ENCODE peak calls at places on chromosomes 2 and 18, in ten cellular contexts. I is ovary; W is T-helper 2 cell; D is effector memory CD8-positive, alpha-beta T cell; B is spleen; K is fibroblast of mammary gland; Z is occipital lobe; T is thoracic aorta; C is esophagus muscularis mucosa; J is mesothelial cell of epicardium. M is an unnamed sample.

GRCh38 chr2:54814367-54815155 is 91.1 kb downstream of the EML6 start:
- DNase-seq in I (no peak), W (no peak), D (no peak), B (no peak), K (no peak), Z (no peak), T (no peak), C (no peak), J (no peak), M (no peak)

GRCh38 chr2:239978381-239978780 is 46.8 kb downstream of the NDUFA10 start:
- DNase-seq in I (no peak), W (no peak), D (no peak), B (no peak), K (peak), Z (no peak), T (no peak), C (no peak), J (no peak), M (no peak)

GRCh38 chr18:10391506-10391905 is 62.9 kb upstream of the APCDD1 start:
- DNase-seq in I (no peak), W (no peak), D (no peak), B (no peak), K (no peak), Z (no peak), T (no peak), C (no peak), J (no peak), M (no peak)

GRCh38 chr2:125581561-125581960 is 1074.4 kb upstream of the GYPC start:
- DNase-seq in I (no peak), W (no peak), D (no peak), B (no peak), K (no peak), Z (no peak), T (no peak), C (no peak), J (no peak), M (no peak)

GRCh38 chr18:80106482-80107051 is 2.5 kb upstream of the ADNP2 start:
- DNase-seq in I (no peak), W (no peak), D (no peak), B (no peak), K (peak), Z (no peak), T (no peak), C (peak), J (no peak), M (no peak)

GRCh38 chr2:68911246-68911645 is 40.0 kb upstream of the BMP10 start:
- DNase-seq in I (no peak), W (no peak), D (no peak), B (no peak), K (no peak), Z (no peak), T (no peak), C (no peak), J (no peak), M (no peak)

GRCh38 chr2:150612957-150613710 is 125.7 kb upstream of the RND3 start:
- DNase-seq in I (no peak), W (no peak), D (no peak), B (no peak), K (no peak), Z (no peak), T (no peak), C (no peak), J (no peak), M (no peak)

GRCh38 chr2:28779020-28779419 is 27.4 kb downstream of the PPP1CB start:
- DNase-seq in I (no peak), W (no peak), D (no peak), B (no peak), K (no peak), Z (no peak), T (no peak), C (no peak), J (no peak), M (no peak)

GRCh38 chr2:174779361-174779928 is 15.2 kb upstream of the CHRNA1 start:
- DNase-seq in I (no peak), W (no peak), D (no peak), B (no peak), K (peak), Z (no peak), T (no peak), C (no peak), J (no peak), M (no peak)

GRCh38 chr2:40105593-40105992 is 326.5 kb upstream of the THUMPD2 start:
- DNase-seq in I (no peak), W (no peak), D (no peak), B (no peak), K (peak), Z (no peak), T (no peak), C (no peak), J (no peak), M (no peak)

GRCh38 chr2:216651370-216651881 is 18.2 kb downstream of the IGFBP2 start:
- DNase-seq in I (no peak), W (no peak), D (no peak), B (peak), K (peak), Z (no peak), T (no peak), C (no peak), J (no peak), M (no peak)

GRCh38 chr18:36514778-36515177 is 217.3 kb downstream of the FHOD3 start:
- DNase-seq in I (no peak), W (no peak), D (no peak), B (no peak), K (no peak), Z (no peak), T (no peak), C (no peak), J (no peak), M (no peak)